ENCODE peak calls at places on chromosomes 11 and 22, in four cellular contexts. One of them, this sample, is unnamed.

GRCh38 chr22:24329453-24329852 is 58.8 kb downstream of the SPECC1L start:
- DNase-seq in type B pancreatic cell: no peak
- DNase-seq in thyroid gland: no peak
- DNase-seq in Calu3: no peak
- DNase-seq in this sample: no peak

GRCh38 chr22:27952091-27952490 is 33.0 kb upstream of the PITPNB start:
- DNase-seq in Calu3: no peak
- DNase-seq in thyroid gland: no peak
- DNase-seq in type B pancreatic cell: no peak
- DNase-seq in this sample: no peak

GRCh38 chr11:69867076-69868002 is 48.1 kb upstream of the FGF3 start:
- DNase-seq in type B pancreatic cell: no peak
- DNase-seq in Calu3: peak; percentile 63
- DNase-seq in thyroid gland: no peak
- DNase-seq in this sample: peak; percentile 18

GRCh38 chr11:119375629-119376196 is 5.8 kb downstream of the USP2 start:
- DNase-seq in thyroid gland: peak; percentile 57
- DNase-seq in type B pancreatic cell: no peak
- DNase-seq in Calu3: no peak
- DNase-seq in this sample: no peak

GRCh38 chr11:131522851-131523250 is 152.4 kb downstream of the NTM start:
- DNase-seq in Calu3: no peak
- DNase-seq in type B pancreatic cell: no peak
- DNase-seq in thyroid gland: no peak
- DNase-seq in this sample: no peak

GRCh38 chr11:125542709-125543108 is 26.6 kb upstream of the EI24 start:
- DNase-seq in thyroid gland: no peak
- DNase-seq in Calu3: no peak
- DNase-seq in type B pancreatic cell: no peak
- DNase-seq in this sample: no peak

GRCh38 chr11:68584097-68584496 is 100.2 kb upstream of the GAL start:
- DNase-seq in thyroid gland: peak; percentile 24
- DNase-seq in Calu3: peak; percentile 42
- DNase-seq in type B pancreatic cell: no peak
- DNase-seq in this sample: no peak

GRCh38 chr11:2804189-2804588 is 81.4 kb downstream of the CDKN1C start:
- DNase-seq in thyroid gland: no peak
- DNase-seq in Calu3: no peak
- DNase-seq in type B pancreatic cell: peak; percentile 37
- DNase-seq in this sample: no peak

GRCh38 chr11:22670803-22671202 is 4.4 kb downstream of the GAS2 start:
- DNase-seq in thyroid gland: no peak
- DNase-seq in type B pancreatic cell: no peak
- DNase-seq in Calu3: no peak
- DNase-seq in this sample: no peak
- TF ChIP-seq CTCF in thyroid gland: no peak
- TF ChIP-seq CTCF in type B pancreatic cell: peak; percentile 65
- TF ChIP-seq CTCF in Calu3: no peak
- TF ChIP-seq CTCF in this sample: peak; percentile 49

DNA sequence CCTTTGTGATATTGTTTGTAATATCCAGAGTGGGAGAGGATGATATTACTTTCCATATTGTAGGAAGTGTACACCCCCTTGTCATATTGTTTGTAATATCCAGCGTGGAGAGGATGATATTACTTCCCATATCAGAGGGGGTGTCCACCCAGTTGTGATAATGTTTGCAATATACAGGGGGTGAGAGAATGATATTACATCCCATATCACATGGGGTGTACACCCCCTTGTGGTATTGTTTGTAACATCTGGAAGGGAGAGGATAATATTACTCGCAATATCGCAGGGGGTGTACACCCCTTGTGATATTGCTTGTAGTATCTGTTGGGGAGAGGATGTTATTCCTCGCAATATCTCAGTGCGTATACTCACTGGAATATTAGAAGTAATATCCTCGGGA is 61.5 kb downstream of the PRSS23 start:
- DNase-seq in thyroid gland: no peak
- DNase-seq in Calu3: no peak
- DNase-seq in type B pancreatic cell: no peak
- DNase-seq in this sample: no peak
- TF ChIP-seq CTCF in thyroid gland: no peak
- TF ChIP-seq CTCF in Calu3: no peak
- TF ChIP-seq CTCF in type B pancreatic cell: no peak
- TF ChIP-seq CTCF in this sample: peak; percentile 29

GRCh38 chr22:50303848-50304527 is 3.5 kb downstream of the PLXNB2 start:
- DNase-seq in Calu3: peak; percentile 85
- DNase-seq in type B pancreatic cell: no peak
- DNase-seq in thyroid gland: peak; percentile 74
- DNase-seq in this sample: peak; percentile 49
- TF ChIP-seq CTCF in Calu3: no peak
- TF ChIP-seq CTCF in type B pancreatic cell: no peak
- TF ChIP-seq CTCF in thyroid gland: no peak
- TF ChIP-seq CTCF in this sample: no peak

GRCh38 chr22:22752556-22753477 is 108.4 kb downstream of the GGTLC2 start:
- DNase-seq in type B pancreatic cell: no peak
- DNase-seq in Calu3: no peak
- DNase-seq in thyroid gland: no peak
- DNase-seq in this sample: no peak

GRCh38 chr22:22754961-22755777 is 110.8 kb downstream of the GGTLC2 start:
- DNase-seq in Calu3: no peak
- DNase-seq in thyroid gland: no peak
- DNase-seq in type B pancreatic cell: no peak
- DNase-seq in this sample: no peak

GRCh38 chr22:22754268-22754657 is 109.8 kb downstream of the GGTLC2 start:
- DNase-seq in thyroid gland: no peak
- DNase-seq in type B pancreatic cell: no peak
- DNase-seq in Calu3: no peak
- DNase-seq in this sample: no peak

GRCh38 chr22:22752199-22752555 is 107.8 kb downstream of the GGTLC2 start:
- DNase-seq in thyroid gland: no peak
- DNase-seq in Calu3: no peak
- DNase-seq in type B pancreatic cell: no peak
- DNase-seq in this sample: no peak

DNA sequence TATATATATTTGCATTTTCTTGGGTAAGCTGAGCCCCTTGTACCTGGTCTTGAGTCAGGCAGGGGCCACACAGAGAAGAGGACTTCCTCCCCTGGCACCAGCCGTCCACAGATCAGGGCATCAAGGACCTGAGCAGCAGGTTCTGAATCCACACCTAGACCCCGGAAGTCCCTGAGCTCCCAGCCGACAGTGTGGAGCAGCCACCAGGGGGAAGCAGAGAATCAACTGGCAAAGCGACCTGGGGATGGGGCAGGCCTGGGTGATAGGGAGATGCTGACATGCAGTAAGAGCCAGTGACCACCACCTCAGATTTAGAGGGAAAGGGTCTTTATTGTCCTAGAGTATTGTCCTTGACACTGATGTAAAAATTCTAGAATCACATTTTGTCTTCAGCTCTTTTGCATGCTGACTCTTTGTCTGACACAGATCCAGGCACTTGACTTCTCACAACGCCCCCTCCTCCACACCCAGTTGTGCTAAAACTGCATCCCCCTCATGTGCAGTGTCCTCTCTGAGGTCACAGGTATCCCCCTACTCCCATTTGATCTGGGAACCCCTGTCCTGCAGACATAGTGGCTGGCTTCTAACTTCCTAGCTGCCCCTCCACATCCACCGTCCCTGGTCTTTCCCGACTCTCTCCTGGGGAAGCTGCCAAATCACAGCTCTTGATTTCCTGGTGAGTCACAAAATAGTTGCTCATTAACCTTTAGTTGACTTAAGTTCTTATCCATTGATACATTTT is 109.3 kb downstream of the GGTLC2 start:
- DNase-seq in thyroid gland: peak; percentile 45
- DNase-seq in Calu3: peak; percentile 91
- DNase-seq in type B pancreatic cell: no peak
- DNase-seq in this sample: peak; percentile 32
- TF ChIP-seq CTCF in thyroid gland: peak; percentile 18
- TF ChIP-seq CTCF in Calu3: peak; percentile 76
- TF ChIP-seq CTCF in type B pancreatic cell: peak; percentile 74
- TF ChIP-seq CTCF in this sample: peak; percentile 87

GRCh38 chr11:57903011-57903410 is 120.7 kb upstream of the OR9Q1 start:
- DNase-seq in Calu3: no peak
- DNase-seq in thyroid gland: no peak
- DNase-seq in type B pancreatic cell: no peak
- DNase-seq in this sample: no peak

GRCh38 chr11:57899378-57899777 is 124.3 kb upstream of the OR9Q1 start:
- DNase-seq in type B pancreatic cell: no peak
- DNase-seq in thyroid gland: no peak
- DNase-seq in Calu3: no peak
- DNase-seq in this sample: no peak

GRCh38 chr11:57901756-57902155 is 121.9 kb upstream of the OR9Q1 start:
- DNase-seq in Calu3: peak; percentile 12
- DNase-seq in thyroid gland: no peak
- DNase-seq in type B pancreatic cell: no peak
- DNase-seq in this sample: no peak

GRCh38 chr11:57901278-57901677 is 122.4 kb upstream of the OR9Q1 start:
- DNase-seq in Calu3: no peak
- DNase-seq in type B pancreatic cell: no peak
- DNase-seq in thyroid gland: no peak
- DNase-seq in this sample: no peak

GRCh38 chr11:57900315-57900714 is 123.4 kb upstream of the OR9Q1 start:
- DNase-seq in type B pancreatic cell: no peak
- DNase-seq in thyroid gland: no peak
- DNase-seq in Calu3: peak; percentile 28
- DNase-seq in this sample: no peak
- TF ChIP-seq CTCF in type B pancreatic cell: no peak
- TF ChIP-seq CTCF in thyroid gland: no peak
- TF ChIP-seq CTCF in Calu3: no peak
- TF ChIP-seq CTCF in this sample: no peak

This sample was measured in LNCaP clone FGC.